ENCODE peak calls at places on chromosomes 7 and 10, in eight cellular contexts. One of them, this sample, is unnamed.

GRCh38 chr10:1368772-1369171 is 312.6 kb downstream of the WDR37 start:
- DNase-seq in heart left ventricle: no peak
- DNase-seq in activated naive CD4-positive, alpha-beta T cell treated with anti-CD3 and anti-CD28 coated beads, Interleukin-2, amount 50 U/mL, for 16 hours: peak
- DNase-seq in effector CD4-positive, alpha-beta T cell: no peak
- DNase-seq in H54: peak
- DNase-seq in T-cell: peak
- DNase-seq in KBM-7: peak
- DNase-seq in germinal center: peak
- DNase-seq in this sample: no peak

GRCh38 chr10:71773221-71773971 is at the start of gene VSIR:
- DNase-seq in heart left ventricle: peak
- DNase-seq in activated naive CD4-positive, alpha-beta T cell treated with anti-CD3 and anti-CD28 coated beads, Interleukin-2, amount 50 U/mL, for 16 hours: peak
- DNase-seq in effector CD4-positive, alpha-beta T cell: peak
- DNase-seq in H54: peak
- DNase-seq in T-cell: peak
- DNase-seq in KBM-7: peak
- DNase-seq in germinal center: peak
- DNase-seq in this sample: peak

GRCh38 chr10:23345861-23346260 is 1.3 kb upstream of the C10orf67 start:
- DNase-seq in heart left ventricle: no peak
- DNase-seq in activated naive CD4-positive, alpha-beta T cell treated with anti-CD3 and anti-CD28 coated beads, Interleukin-2, amount 50 U/mL, for 16 hours: no peak
- DNase-seq in effector CD4-positive, alpha-beta T cell: no peak
- DNase-seq in H54: no peak
- DNase-seq in T-cell: no peak
- DNase-seq in KBM-7: no peak
- DNase-seq in germinal center: no peak
- DNase-seq in this sample: no peak

GRCh38 chr7:100667331-100668068 is 6.0 kb upstream of the GNB2 start:
- DNase-seq in heart left ventricle: no peak
- DNase-seq in activated naive CD4-positive, alpha-beta T cell treated with anti-CD3 and anti-CD28 coated beads, Interleukin-2, amount 50 U/mL, for 16 hours: no peak
- DNase-seq in effector CD4-positive, alpha-beta T cell: no peak
- DNase-seq in H54: no peak
- DNase-seq in T-cell: no peak
- DNase-seq in KBM-7: no peak
- DNase-seq in germinal center: no peak
- DNase-seq in this sample: no peak

GRCh38 chr7:52799817-52800216 is 235.6 kb upstream of the POM121L12 start:
- DNase-seq in heart left ventricle: no peak
- DNase-seq in activated naive CD4-positive, alpha-beta T cell treated with anti-CD3 and anti-CD28 coated beads, Interleukin-2, amount 50 U/mL, for 16 hours: no peak
- DNase-seq in effector CD4-positive, alpha-beta T cell: no peak
- DNase-seq in H54: no peak
- DNase-seq in T-cell: no peak
- DNase-seq in KBM-7: no peak
- DNase-seq in germinal center: no peak
- DNase-seq in this sample: no peak

GRCh38 chr10:34102237-34102673 is 712.8 kb downstream of the PARD3 start:
- DNase-seq in heart left ventricle: peak
- DNase-seq in activated naive CD4-positive, alpha-beta T cell treated with anti-CD3 and anti-CD28 coated beads, Interleukin-2, amount 50 U/mL, for 16 hours: no peak
- DNase-seq in effector CD4-positive, alpha-beta T cell: no peak
- DNase-seq in H54: no peak
- DNase-seq in T-cell: no peak
- DNase-seq in KBM-7: no peak
- DNase-seq in germinal center: no peak
- DNase-seq in this sample: no peak

GRCh38 chr7:36787933-36788378 is 63.7 kb upstream of the AOAH start:
- DNase-seq in heart left ventricle: no peak
- DNase-seq in activated naive CD4-positive, alpha-beta T cell treated with anti-CD3 and anti-CD28 coated beads, Interleukin-2, amount 50 U/mL, for 16 hours: no peak
- DNase-seq in effector CD4-positive, alpha-beta T cell: no peak
- DNase-seq in H54: no peak
- DNase-seq in T-cell: peak
- DNase-seq in KBM-7: no peak
- DNase-seq in germinal center: no peak
- DNase-seq in this sample: peak

GRCh38 chr7:65379318-65379717 is 5.7 kb downstream of the ZNF92 start:
- DNase-seq in heart left ventricle: no peak
- DNase-seq in activated naive CD4-positive, alpha-beta T cell treated with anti-CD3 and anti-CD28 coated beads, Interleukin-2, amount 50 U/mL, for 16 hours: no peak
- DNase-seq in effector CD4-positive, alpha-beta T cell: no peak
- DNase-seq in H54: no peak
- DNase-seq in T-cell: no peak
- DNase-seq in KBM-7: no peak
- DNase-seq in germinal center: no peak
- DNase-seq in this sample: no peak

GRCh38 chr10:76337641-76338040 is 906.2 kb downstream of the LRMDA start:
- DNase-seq in heart left ventricle: no peak
- DNase-seq in activated naive CD4-positive, alpha-beta T cell treated with anti-CD3 and anti-CD28 coated beads, Interleukin-2, amount 50 U/mL, for 16 hours: no peak
- DNase-seq in effector CD4-positive, alpha-beta T cell: no peak
- DNase-seq in H54: no peak
- DNase-seq in T-cell: no peak
- DNase-seq in KBM-7: no peak
- DNase-seq in germinal center: no peak
- DNase-seq in this sample: no peak

GRCh38 chr7:26399309-26399610 is 107.6 kb downstream of the SNX10 start:
- DNase-seq in heart left ventricle: peak
- DNase-seq in activated naive CD4-positive, alpha-beta T cell treated with anti-CD3 and anti-CD28 coated beads, Interleukin-2, amount 50 U/mL, for 16 hours: no peak
- DNase-seq in effector CD4-positive, alpha-beta T cell: no peak
- DNase-seq in H54: no peak
- DNase-seq in T-cell: no peak
- DNase-seq in KBM-7: no peak
- DNase-seq in germinal center: no peak
- DNase-seq in this sample: no peak